ENCODE peak calls at places on chromosomes 2 and 18, in five cellular contexts. F is epithelial cell of esophagus, J is esophagus squamous epithelium, T is astrocyte of the spinal cord, G is HFF-Myc. K is an unnamed sample.

GRCh38 chr2:121485039-121485438 is 45.6 kb upstream of the RNU4ATAC start:
- DNase-seq in F (peak), T (peak), J (no peak), G (no peak), K (no peak)

GRCh38 chr18:48901145-48902022 is 49.4 kb downstream of the SMAD7 start:
- DNase-seq in F (no peak), J (no peak), T (no peak), G (no peak), K (no peak)

GRCh38 chr2:58107803-58108710 is 61.5 kb downstream of the VRK2 start:
- DNase-seq in T (peak), F (peak), J (no peak), G (peak), K (no peak)

GRCh38 chr2:149427371-149427770 is 97.0 kb downstream of the LYPD6 start:
- DNase-seq in G (no peak), F (no peak), T (no peak), J (no peak), K (no peak)

GRCh38 chr18:62767321-62767720 is 52.0 kb downstream of the PHLPP1 start:
- DNase-seq in F (peak), J (no peak), T (peak), G (no peak), K (no peak)

GRCh38 chr18:68447286-68447685 is 267.6 kb downstream of the TMX3 start:
- DNase-seq in F (peak), J (no peak), T (peak), G (no peak), K (no peak)

GRCh38 chr18:49572935-49573334 is 11.1 kb downstream of the LIPG start:
- DNase-seq in G (no peak), J (no peak), T (no peak), F (no peak), K (no peak)

GRCh38 chr18:46411862-46412690 is 244.9 kb downstream of the LOXHD1 start:
- DNase-seq in T (peak), G (no peak), J (no peak), F (peak), K (no peak)

GRCh38 chr2:158129037-158129436 is 27.4 kb downstream of the UPP2 start:
- DNase-seq in G (no peak), J (no peak), T (no peak), F (no peak), K (no peak)

GRCh38 chr2:31196622-31197021 is 20.7 kb downstream of the CAPN14 start:
- DNase-seq in F (peak), J (no peak), G (no peak), T (no peak), K (no peak)

GRCh38 chr18:77108001-77108692 is 24.4 kb downstream of the MBP start:
- DNase-seq in G (no peak), T (peak), J (no peak), F (no peak), K (no peak)

GRCh38 chr2:13676269-13676668 is 956.2 kb upstream of the LRATD1 start:
- DNase-seq in F (peak), J (no peak), T (peak), G (no peak), K (no peak)

GRCh38 chr2:20188201-20188600 is 36.7 kb downstream of the SDC1 start:
- DNase-seq in F (no peak), J (no peak), G (no peak), T (no peak), K (no peak)

GRCh38 chr2:20185176-20186022 is 39.5 kb downstream of the SDC1 start:
- DNase-seq in F (peak), G (no peak), T (peak), J (no peak), K (no peak)

GRCh38 chr2:20186855-20187187 is 38.1 kb downstream of the SDC1 start:
- DNase-seq in J (no peak), G (no peak), F (no peak), T (no peak), K (no peak)

GRCh38 chr2:20187331-20187730 is 37.6 kb downstream of the SDC1 start:
- DNase-seq in J (no peak), F (no peak), T (no peak), G (no peak), K (no peak)

GRCh38 chr2:20186078-20186854 is 38.7 kb downstream of the SDC1 start:
- DNase-seq in G (no peak), T (peak), J (no peak), F (no peak), K (no peak)
- H3K4me3 ChIP-seq in G (no peak), T (no peak), J (no peak), F (no peak), K (no peak)

GRCh38 chr2:64637931-64638330 is 15.8 kb downstream of the SERTAD2 start:
- DNase-seq in J (no peak), G (no peak), F (peak), T (no peak), K (no peak)

GRCh38 chr2:64634338-64635267 is 19.1 kb downstream of the SERTAD2 start:
- DNase-seq in G (no peak), T (no peak), J (no peak), F (no peak), K (no peak)

GRCh38 chr2:64638502-64639120 is 15.1 kb downstream of the SERTAD2 start:
- DNase-seq in F (peak), T (no peak), G (no peak), J (no peak), K (no peak)

GRCh38 chr2:64636105-64636873 is 17.4 kb downstream of the SERTAD2 start:
- DNase-seq in G (no peak), F (no peak), T (no peak), J (no peak), K (no peak)

GRCh38 chr2:64637000-64637628 is 16.6 kb downstream of the SERTAD2 start:
- DNase-seq in F (no peak), T (no peak), J (no peak), G (no peak), K (no peak)
- H3K4me3 ChIP-seq in F (no peak), T (no peak), J (no peak), G (no peak), K (no peak)

GRCh38 chr2:24892928-24893327 is 27.1 kb downstream of the ADCY3 start:
- DNase-seq in G (no peak), J (no peak), F (no peak), T (no peak), K (no peak)

GRCh38 chr2:24893934-24894333 is 26.1 kb downstream of the ADCY3 start:
- DNase-seq in G (no peak), T (no peak), F (no peak), J (no peak), K (no peak)

GRCh38 chr2:24898122-24899109 is 21.6 kb downstream of the ADCY3 start:
- DNase-seq in F (no peak), J (no peak), G (no peak), T (no peak), K (no peak)

GRCh38 chr2:24891201-24891600 is 28.8 kb downstream of the ADCY3 start:
- DNase-seq in F (peak), J (no peak), T (no peak), G (no peak), K (no peak)

DNA sequence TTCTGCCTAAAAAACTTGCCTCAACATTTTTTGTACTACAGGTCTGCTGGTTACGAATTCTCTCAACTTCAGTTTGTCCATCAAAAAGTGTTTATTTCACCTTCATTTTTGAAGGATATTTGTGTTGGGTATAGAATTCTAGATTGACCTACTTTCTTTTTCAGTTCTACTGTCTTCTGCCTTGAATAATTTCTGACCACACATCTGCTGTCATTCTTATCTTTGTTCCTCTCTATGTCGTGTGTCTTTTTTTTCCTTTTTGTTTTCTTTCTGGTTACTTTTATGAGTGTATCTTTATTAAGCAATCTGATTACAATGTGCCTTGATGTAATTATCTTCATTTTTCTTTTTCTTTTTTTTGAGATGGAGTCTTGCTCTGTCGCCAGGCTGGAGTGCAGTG is 25.3 kb downstream of the ADCY3 start:
- DNase-seq in J (no peak), G (no peak), T (no peak), F (no peak), K (no peak)
- H3K4me3 ChIP-seq in J (no peak), G (no peak), T (no peak), F (no peak), K (no peak)

GRCh38 chr2:118309201-118310015 is 221.1 kb downstream of the INSIG2 start:
- DNase-seq in J (no peak), G (no peak), F (no peak), T (no peak), K (no peak)
- H3K4me3 ChIP-seq in J (peak), G (peak), F (peak), T (peak), K (peak)

GRCh38 chr2:9693646-9694045 is 62.8 kb upstream of the YWHAQ start:
- DNase-seq in F (no peak), T (no peak), G (no peak), J (no peak), K (no peak)

GRCh38 chr2:9693138-9693520 is 62.3 kb upstream of the YWHAQ start:
- DNase-seq in J (no peak), F (peak), T (peak), G (no peak), K (no peak)

GRCh38 chr2:9690716-9691498 is 60.1 kb upstream of the YWHAQ start:
- DNase-seq in T (no peak), J (no peak), F (no peak), G (no peak), K (no peak)

GRCh38 chr2:9694661-9695060 is 63.9 kb upstream of the YWHAQ start:
- DNase-seq in G (no peak), J (no peak), T (no peak), F (no peak), K (no peak)

GRCh38 chr2:9692392-9693137 is 61.8 kb upstream of the YWHAQ start:
- DNase-seq in T (no peak), F (peak), G (no peak), J (no peak), K (no peak)
- H3K4me3 ChIP-seq in T (no peak), F (no peak), G (no peak), J (no peak), K (no peak)